ENCODE peak calls at places on chromosomes 16 and 17, in five cellular contexts. D is heart right ventricle, H is body of pancreas, Y is gastrocnemius medialis, M is uterus. R is an unnamed sample.

GRCh38 chr16:1209081-1209480 is 16.0 kb downstream of the TPSG1 start:
- DNase-seq in D (no peak), M (no peak), H (no peak), Y (no peak), R (no peak)

GRCh38 chr16:52557236-52557635 is 10.3 kb upstream of the TOX3 start:
- DNase-seq in Y (no peak), M (no peak), D (no peak), H (no peak), R (peak; percentile 57)

GRCh38 chr16:85443531-85443930 is 169.6 kb upstream of the GSE1 start:
- DNase-seq in Y (no peak), M (no peak), H (no peak), D (no peak), R (no peak)

GRCh38 chr16:54031107-54031760 is 255.4 kb downstream of the IRX3 start:
- DNase-seq in D (no peak), Y (no peak), M (no peak), H (no peak), R (no peak)

GRCh38 chr16:41439-42068 is 11.9 kb downstream of the POLR3K start:
- DNase-seq in H (no peak), D (no peak), Y (no peak), M (no peak), R (no peak)

GRCh38 chr16:86490859-86491642 is 19.3 kb upstream of the FOXF1 start:
- DNase-seq in D (no peak), M (no peak), Y (no peak), H (no peak), R (no peak)

GRCh38 chr16:57303021-57303909 is 18.8 kb upstream of the PLLP start:
- DNase-seq in D (no peak), H (no peak), M (no peak), Y (no peak), R (no peak)

GRCh38 chr17:35892091-35892637 is 12.0 kb upstream of the CCL5 start:
- DNase-seq in D (no peak), H (no peak), Y (no peak), M (no peak), R (peak; percentile 48)

GRCh38 chr17:68198931-68199836 is 48.7 kb upstream of the AMZ2 start:
- DNase-seq in D (no peak), H (no peak), Y (no peak), M (no peak), R (no peak)

GRCh38 chr16:84905965-84906460 is 86.2 kb downstream of the CRISPLD2 start:
- DNase-seq in Y (no peak), H (no peak), D (no peak), M (no peak), R (no peak)

GRCh38 chr17:27975146-27976011 is 67.1 kb upstream of the NLK start:
- DNase-seq in M (no peak), Y (no peak), H (peak; percentile 43), D (no peak), R (no peak)

GRCh38 chr17:77269696-77270681 is 129.2 kb downstream of the SEC14L1 start:
- DNase-seq in D (no peak), H (no peak), M (no peak), Y (no peak), R (no peak)

GRCh38 chr17:28745777-28746473 is 2.1 kb downstream of the TRAF4 start:
- DNase-seq in Y (no peak), H (peak; percentile 63), M (no peak), D (no peak), R (no peak)

GRCh38 chr17:46003907-46004748 is 5.1 kb downstream of the STH start:
- DNase-seq in M (no peak), Y (no peak), H (peak; percentile 92), D (peak; percentile 23), R (peak; percentile 65)

GRCh38 chr17:67245073-67245693 is at the start of gene HELZ:
- DNase-seq in D (peak; percentile 80), M (peak; percentile 72), Y (peak; percentile 58), H (peak; percentile 73), R (peak; percentile 88)

GRCh38 chr16:35687781-35688180 is 2228.4 kb downstream of the TP53TG3F start:
- DNase-seq in D (no peak), M (no peak), H (no peak), Y (no peak), R (no peak)

GRCh38 chr16:15621456-15621855 is 21.5 kb downstream of the MARF1 start:
- DNase-seq in Y (no peak), D (no peak), H (no peak), M (no peak), R (no peak)

GRCh38 chr16:450385-450784 is 24.9 kb downstream of the RAB11FIP3 start:
- DNase-seq in M (no peak), Y (no peak), H (no peak), D (no peak), R (no peak)

GRCh38 chr17:655618-656017 is 59.0 kb downstream of the VPS53 start:
- DNase-seq in D (no peak), Y (no peak), M (no peak), H (no peak), R (no peak)

GRCh38 chr17:73343739-73344454 is 32.1 kb upstream of the CDC42EP4 start:
- DNase-seq in D (no peak), Y (no peak), M (no peak), H (no peak), R (no peak)

GRCh38 chr17:75481194-75482059 is 25.0 kb downstream of the TMEM94 start:
- DNase-seq in D (no peak), M (no peak), Y (no peak), H (no peak), R (no peak)

GRCh38 chr16:61798741-61799140 is 237.5 kb downstream of the CDH8 start:
- DNase-seq in Y (no peak), D (no peak), H (no peak), M (no peak), R (no peak)

GRCh38 chr17:79664925-79665738 is 54.3 kb upstream of the RBFOX3 start:
- DNase-seq in D (peak; percentile 74), H (peak; percentile 84), Y (no peak), M (peak; percentile 84), R (peak; percentile 64)

DNA sequence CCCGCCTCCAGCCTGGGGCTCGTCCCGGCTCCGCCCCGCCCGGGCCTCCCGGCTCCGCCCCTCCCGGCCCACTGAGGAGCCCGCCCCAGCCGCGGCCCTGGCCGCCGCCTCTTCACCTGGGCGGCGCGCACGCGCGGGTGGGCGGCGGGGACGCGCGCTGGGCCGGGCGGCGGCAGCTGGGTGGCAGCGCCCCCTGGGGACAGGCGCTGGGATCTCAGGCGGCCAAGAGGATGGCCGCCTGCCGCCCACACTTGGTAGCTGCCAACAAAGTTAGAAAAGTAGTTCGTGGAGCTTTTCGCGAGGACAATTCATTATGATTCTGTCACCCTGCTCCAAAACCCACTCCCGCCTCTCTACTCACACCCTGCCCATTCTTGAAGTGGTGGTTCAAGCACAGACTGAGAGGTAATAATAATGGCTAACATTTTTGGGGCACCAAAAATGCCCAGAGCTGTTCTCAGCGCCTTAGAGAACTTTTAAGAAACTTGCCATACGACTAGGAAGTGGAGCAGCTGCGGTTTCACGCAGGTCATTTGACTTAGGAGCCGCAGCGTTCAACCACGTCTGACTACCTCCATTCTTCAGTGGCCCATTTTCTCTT is 340 bp upstream of the MYO1D start:
- DNase-seq in Y (peak; percentile 86), H (peak; percentile 95), D (peak; percentile 84), M (peak; percentile 95), R (peak; percentile 87)
- H3K27ac ChIP-seq in Y (peak overlapping the region; percentile 47), H (peak overlapping the region; percentile 97), D (peak overlapping the region; percentile 83), M (peak overlapping the region; percentile 90), R (peak overlapping the region; percentile 93)

DNA sequence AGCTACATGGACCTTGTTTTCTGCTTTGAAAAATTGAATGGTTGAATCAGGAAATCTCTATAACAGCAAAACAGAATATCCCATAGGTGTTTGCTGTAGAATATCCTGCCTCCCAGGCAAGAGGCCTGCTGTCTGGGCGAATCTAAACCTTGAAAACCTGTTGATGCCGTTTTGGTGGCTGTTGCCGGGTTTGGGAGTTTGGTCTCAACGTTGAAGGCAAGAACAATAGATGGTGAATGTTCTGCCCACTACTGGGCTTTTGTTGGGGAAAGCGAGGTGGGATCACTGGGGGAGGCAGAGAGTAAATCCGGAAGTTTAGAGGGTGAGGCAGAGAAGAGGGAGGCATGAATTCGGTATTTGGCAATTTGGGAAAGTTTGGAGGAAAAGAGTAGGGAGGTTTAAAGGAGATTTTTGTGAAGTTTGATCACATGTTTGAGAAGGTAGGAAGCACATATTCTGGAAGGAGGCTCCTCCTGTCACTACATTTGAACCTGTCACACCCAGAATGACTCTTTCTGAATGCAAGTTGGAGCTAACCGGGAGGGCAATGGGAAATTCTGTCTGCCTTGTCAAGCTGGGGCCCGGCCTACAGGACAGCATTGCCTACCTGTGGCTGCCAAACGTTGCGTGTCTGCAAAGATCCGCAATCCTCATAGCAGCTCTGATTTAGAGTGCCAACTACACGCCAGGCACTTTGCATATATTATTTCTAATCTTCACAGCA is 46.5 kb downstream of the GPRC5B start:
- DNase-seq in Y (no peak), D (no peak), M (no peak), H (no peak), R (no peak)
- H3K4me1 ChIP-seq in Y (peaks cover 36% of the 10 kb centered on the region), D (no peaks in the 10 kb centered on the region), M (no peaks in the 10 kb centered on the region), H (no peaks in the 10 kb centered on the region), R (no peaks in the 10 kb centered on the region)

GRCh38 chr17:41771389-41772206 is 14.9 kb downstream of the JUP start:
- DNase-seq in D (no peak), Y (no peak), H (no peak), M (no peak), R (no peak)
- H3K27ac ChIP-seq in D (peak overlapping the region; percentile 96), Y (no peak overlapping the region), H (peak overlapping the region; percentile 67), M (no peak overlapping the region), R (peak overlapping the region; percentile 100)

DNA sequence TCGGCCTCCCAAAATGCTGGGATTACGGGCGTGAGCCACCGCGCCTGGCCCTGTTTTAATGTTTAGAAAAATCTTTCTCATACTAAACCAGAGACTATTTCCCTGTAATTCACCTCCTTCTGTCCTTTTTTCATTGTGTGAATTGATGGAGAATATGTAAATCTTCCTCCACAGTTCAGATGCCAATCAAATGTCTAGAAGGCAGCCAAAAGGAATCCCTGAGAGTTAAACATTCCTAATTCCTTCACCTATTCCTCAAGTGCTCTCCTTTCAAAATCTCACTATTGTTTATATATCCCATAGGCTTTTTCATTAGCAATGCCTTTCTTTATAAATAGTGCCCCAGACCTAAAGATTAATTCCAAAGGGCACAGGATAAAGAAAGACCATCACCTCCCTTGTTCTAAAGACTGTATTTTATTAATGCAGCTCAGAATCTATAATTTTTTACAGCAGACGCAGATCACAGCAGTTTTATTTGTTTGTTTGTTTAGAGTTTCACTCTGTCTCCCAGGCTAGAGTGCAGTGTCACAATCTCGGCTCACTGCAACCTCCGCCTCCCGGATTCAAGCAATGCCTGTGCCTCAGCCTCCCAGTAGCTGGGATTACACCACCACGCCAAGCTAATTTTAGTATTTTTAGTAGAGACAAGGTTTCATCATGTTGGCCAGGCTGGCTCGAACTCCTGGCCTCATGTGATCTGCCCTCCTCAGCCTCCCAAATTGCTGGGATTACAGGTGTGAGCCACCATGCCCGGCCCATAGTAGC is 30.5 kb downstream of the COPZ2 start:
- DNase-seq in Y (no peak), H (no peak), D (no peak), M (no peak), R (no peak)
- H3K4me1 ChIP-seq in Y (peaks cover 6% of the 10 kb centered on the region), H (peaks cover 12% of the 10 kb centered on the region), D (peaks cover 2% of the 10 kb centered on the region), M (no peaks in the 10 kb centered on the region), R (no peaks in the 10 kb centered on the region)

R was measured in Peyer's patch.